ENCODE peak calls at places on chromosomes 16 and 17, in ten cellular contexts. I is esophagus muscularis mucosa, M is AG09309, X is ovary, R is colonic mucosa, D is mucosa of descending colon, C is fibroblast of lung, W is kidney, B is SK-N-SH, E is uterus. O is an unnamed sample.

GRCh38 chr16:81446318-81447275 is 2.0 kb downstream of the CMIP start:
- DNase-seq in I (no peak), M (no peak), X (no peak), R (peak; percentile 63), D (peak; percentile 64), C (peak; percentile 60), W (peak; percentile 85), B (peak; percentile 55), E (peak; percentile 43), O (peak; percentile 86)

GRCh38 chr17:28908640-28909098 is 5.8 kb upstream of the DHRS13 start:
- DNase-seq in I (peak; percentile 92), M (no peak), X (peak; percentile 64), R (peak; percentile 56), D (peak; percentile 52), C (peak; percentile 74), W (no peak), B (no peak), E (peak; percentile 76), O (peak; percentile 16)

GRCh38 chr16:25235991-25236390 is 19.2 kb downstream of the AQP8 start:
- DNase-seq in I (no peak), M (no peak), X (no peak), R (no peak), D (no peak), C (no peak), W (no peak), B (no peak), E (no peak), O (no peak)

GRCh38 chr17:77383613-77384608 is 243.1 kb downstream of the SEC14L1 start:
- DNase-seq in I (no peak), M (no peak), X (no peak), R (no peak), D (no peak), C (no peak), W (no peak), B (no peak), E (peak; percentile 46), O (peak; percentile 34)

GRCh38 chr16:57373117-57373947 is 1.0 kb downstream of the CX3CL1 start:
- DNase-seq in I (no peak), M (no peak), X (no peak), R (no peak), D (no peak), C (peak; percentile 37), W (no peak), B (no peak), E (no peak), O (no peak)

GRCh38 chr17:44213403-44214229 is 5.9 kb downstream of the UBTF start:
- DNase-seq in I (no peak), M (no peak), X (peak; percentile 45), R (no peak), D (no peak), C (no peak), W (no peak), B (no peak), E (no peak), O (no peak)

GRCh38 chr17:38326996-38327792 is 16.6 kb downstream of the GPR179 start:
- DNase-seq in I (no peak), M (no peak), X (no peak), R (no peak), D (peak; percentile 18), C (no peak), W (no peak), B (peak; percentile 14), E (no peak), O (no peak)

GRCh38 chr16:86477642-86478041 is 32.7 kb upstream of the FOXF1 start:
- DNase-seq in I (no peak), M (no peak), X (no peak), R (no peak), D (no peak), C (peak; percentile 69), W (no peak), B (no peak), E (no peak), O (no peak)

GRCh38 chr16:28003923-28004322 is 59.6 kb downstream of the GSG1L start:
- DNase-seq in I (no peak), M (no peak), X (no peak), R (no peak), D (no peak), C (no peak), W (no peak), B (peak; percentile 65), E (no peak), O (no peak)

GRCh38 chr16:10045291-10045775 is 136.9 kb downstream of the GRIN2A start:
- DNase-seq in I (no peak), M (no peak), X (no peak), R (no peak), D (no peak), C (no peak), W (no peak), B (no peak), E (no peak), O (no peak)

GRCh38 chr17:33667052-33667509 is 374.0 kb upstream of the ASIC2 start:
- DNase-seq in I (no peak), M (no peak), X (no peak), R (no peak), D (no peak), C (no peak), W (no peak), B (no peak), E (no peak), O (no peak)

GRCh38 chr16:68264128-68265077 is at the start of gene SLC7A6:
- DNase-seq in I (peak; percentile 93), M (no peak), X (peak; percentile 74), R (peak; percentile 82), D (peak; percentile 81), C (peak; percentile 68), W (peak; percentile 92), B (peak; percentile 93), E (peak; percentile 59), O (peak; percentile 67)

GRCh38 chr16:19396555-19397011 is 21.1 kb upstream of the TMC5 start:
- DNase-seq in I (no peak), M (no peak), X (no peak), R (peak; percentile 83), D (peak; percentile 87), C (no peak), W (no peak), B (no peak), E (no peak), O (peak; percentile 68)

GRCh38 chr16:19400709-19401108 is 17.0 kb upstream of the TMC5 start:
- DNase-seq in I (no peak), M (no peak), X (no peak), R (no peak), D (no peak), C (no peak), W (no peak), B (no peak), E (no peak), O (no peak)
- TF ChIP-seq CTCF in I (no peak), M (no peak), X (no peak), R (no peak), D (no peak), C (no peak), W (no peak), B (no peak), E (no peak), O (peak; percentile 2)

DNA sequence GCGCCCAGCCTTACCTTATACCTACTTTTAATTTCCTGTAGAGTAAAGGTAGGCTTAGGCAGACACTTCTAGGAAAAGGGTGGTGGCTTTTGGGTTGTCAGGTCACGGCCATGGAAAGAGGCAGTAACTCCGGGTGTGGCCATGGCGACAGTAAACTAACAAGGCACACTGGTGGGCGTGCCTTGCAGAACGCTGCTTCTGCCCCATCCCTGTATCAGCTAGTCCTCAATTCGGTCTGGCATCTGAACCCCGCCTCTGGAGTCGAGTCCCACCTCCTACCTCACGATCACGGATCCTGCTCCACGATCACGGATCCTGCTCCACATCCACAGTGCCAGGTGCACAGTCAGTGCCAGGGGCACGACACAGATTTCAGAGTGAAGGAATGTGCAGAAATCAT is 5.6 kb downstream of the ADCY9 start:
- DNase-seq in I (no peak), M (no peak), X (no peak), R (peak; percentile 88), D (peak; percentile 86), C (no peak), W (peak; percentile 31), B (no peak), E (no peak), O (no peak)
- H3K4me3 ChIP-seq in I (no peak overlapping the region), M (no peak overlapping the region), X (no peak overlapping the region), R (no peak overlapping the region), D (no peak overlapping the region), C (no peak overlapping the region), W (no peak overlapping the region), B (no peak overlapping the region), E (no peak overlapping the region), O (no peak overlapping the region)

GRCh38 chr17:56806949-56807348 is 26.8 kb downstream of the C17orf67 start:
- DNase-seq in I (no peak), M (no peak), X (no peak), R (no peak), D (no peak), C (no peak), W (no peak), B (no peak), E (no peak), O (no peak)

GRCh38 chr17:56809106-56809819 is 24.5 kb downstream of the C17orf67 start:
- DNase-seq in I (no peak), M (no peak), X (no peak), R (no peak), D (no peak), C (no peak), W (no peak), B (no peak), E (no peak), O (no peak)

GRCh38 chr17:56807723-56808122 is 26.0 kb downstream of the C17orf67 start:
- DNase-seq in I (no peak), M (no peak), X (no peak), R (no peak), D (no peak), C (no peak), W (no peak), B (no peak), E (no peak), O (no peak)

GRCh38 chr17:56809820-56810179 is 23.9 kb downstream of the C17orf67 start:
- DNase-seq in I (no peak), M (no peak), X (no peak), R (no peak), D (no peak), C (no peak), W (no peak), B (no peak), E (no peak), O (no peak)

GRCh38 chr17:56808503-56808902 is 25.2 kb downstream of the C17orf67 start:
- DNase-seq in I (no peak), M (no peak), X (no peak), R (no peak), D (no peak), C (no peak), W (no peak), B (no peak), E (no peak), O (peak; percentile 89)
- TF ChIP-seq CTCF in I (no peak), M (no peak), X (no peak), R (no peak), D (no peak), C (no peak), W (no peak), B (no peak), E (no peak), O (no peak)

DNA sequence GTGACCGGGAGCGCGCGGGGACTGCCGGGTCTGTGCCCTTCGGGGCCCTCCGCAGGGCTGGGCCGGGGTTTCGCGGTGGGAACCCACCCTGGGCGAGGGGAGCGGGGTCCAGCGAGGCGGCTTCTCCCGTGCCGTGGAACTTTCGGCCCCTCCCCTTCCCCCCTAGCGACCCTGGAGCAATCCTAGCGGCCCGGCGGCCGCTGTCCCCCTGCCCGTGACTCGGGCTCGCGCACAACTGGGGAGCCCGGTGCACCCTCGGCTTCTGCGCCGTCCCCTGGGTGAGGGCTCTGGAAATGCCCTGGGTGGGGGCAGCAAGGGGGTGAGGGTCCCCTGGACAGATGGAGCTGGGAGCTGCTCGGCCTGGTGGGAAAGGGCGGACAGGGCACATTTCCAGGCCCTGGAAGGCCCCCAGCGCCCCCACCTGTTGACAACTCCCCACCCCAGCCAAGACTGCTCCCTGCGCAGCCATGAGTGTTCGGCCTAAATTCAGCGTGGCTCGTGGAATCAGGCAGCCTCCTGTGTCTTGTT is 562 bp downstream of the UTS2R start:
- DNase-seq in I (no peak), M (no peak), X (no peak), R (no peak), D (no peak), C (no peak), W (peak; percentile 73), B (peak; percentile 59), E (no peak), O (no peak)
- H3K4me3 ChIP-seq in I (no peak overlapping the region), M (no peak overlapping the region), X (no peak overlapping the region), R (no peak overlapping the region), D (no peak overlapping the region), C (no peak overlapping the region), W (no peak overlapping the region), B (no peak overlapping the region), E (no peak overlapping the region), O (no peak overlapping the region)